ENCODE peak calls at places on chromosomes 16 and 17, in seven cellular contexts. J, S, A, D, K, Q and Y are unnamed samples.

GRCh38 chr17:77609553-77610517 is 348.7 kb upstream of the TNRC6C start:
- DNase-seq in J (no peak), S (no peak), A (no peak), D (peak), K (no peak), Q (no peak), Y (no peak)

GRCh38 chr17:66542183-66542966 is 240.0 kb downstream of the PRKCA start:
- DNase-seq in J (no peak), S (no peak), A (peak), D (no peak), K (no peak), Q (no peak), Y (peak)

GRCh38 chr16:50316102-50316847 is 49.9 kb downstream of the ADCY7 start:
- DNase-seq in J (no peak), S (no peak), A (no peak), D (no peak), K (no peak), Q (no peak), Y (no peak)

GRCh38 chr17:44919885-44920564 is 4.7 kb upstream of the GFAP start:
- DNase-seq in J (peak), S (peak), A (peak), D (peak), K (peak), Q (peak), Y (peak)

GRCh38 chr17:35896011-35896587 is 15.9 kb upstream of the CCL5 start:
- DNase-seq in J (no peak), S (no peak), A (peak), D (no peak), K (no peak), Q (no peak), Y (no peak)

GRCh38 chr17:81960130-81960958 is 643 bp downstream of the NOTUM start:
- DNase-seq in J (no peak), S (no peak), A (no peak), D (peak), K (peak), Q (no peak), Y (no peak)

GRCh38 chr17:43671075-43671692 is 9.5 kb upstream of the MEOX1 start:
- DNase-seq in J (no peak), S (no peak), A (no peak), D (no peak), K (no peak), Q (no peak), Y (no peak)

GRCh38 chr17:71883258-71883657 is 237.6 kb upstream of the SOX9 start:
- DNase-seq in J (no peak), S (no peak), A (no peak), D (no peak), K (no peak), Q (no peak), Y (no peak)

GRCh38 chr17:45112559-45113423 is 19.5 kb downstream of the PLCD3 start:
- DNase-seq in J (no peak), S (no peak), A (no peak), D (no peak), K (no peak), Q (no peak), Y (no peak)

GRCh38 chr17:70059076-70059475 is 15.9 kb upstream of the KCNJ16 start:
- DNase-seq in J (no peak), S (no peak), A (peak), D (no peak), K (no peak), Q (no peak), Y (no peak)

GRCh38 chr17:45873728-45874127 is 20.6 kb upstream of the MAPT start:
- DNase-seq in J (no peak), S (no peak), A (peak), D (no peak), K (peak), Q (no peak), Y (no peak)

GRCh38 chr16:48426244-48427135 is 41.3 kb upstream of the SIAH1 start:
- DNase-seq in J (no peak), S (no peak), A (no peak), D (no peak), K (no peak), Q (no peak), Y (peak)

GRCh38 chr17:10126554-10127493 is 71.6 kb downstream of the GAS7 start:
- DNase-seq in J (no peak), S (no peak), A (peak), D (no peak), K (peak), Q (peak), Y (peak)

GRCh38 chr17:33927732-33928133 is 327.4 kb upstream of the CCL2 start:
- DNase-seq in J (no peak), S (no peak), A (no peak), D (no peak), K (peak), Q (no peak), Y (peak)

GRCh38 chr17:31907342-31907975 is 6.0 kb upstream of the UTP6 start:
- DNase-seq in J (no peak), S (no peak), A (no peak), D (no peak), K (peak), Q (no peak), Y (peak)

GRCh38 chr16:57357330-57358151 is 1.0 kb upstream of the CCL22 start:
- DNase-seq in J (no peak), S (no peak), A (no peak), D (no peak), K (no peak), Q (no peak), Y (no peak)

GRCh38 chr16:78503501-78504110 is 404.2 kb downstream of the WWOX start:
- DNase-seq in J (no peak), S (peak), A (peak), D (no peak), K (peak), Q (peak), Y (peak)

GRCh38 chr17:16521070-16521727 is 29.2 kb upstream of the LRRC75A start:
- DNase-seq in J (peak), S (peak), A (peak), D (peak), K (peak), Q (peak), Y (peak)

GRCh38 chr16:68005786-68006286 is 6.6 kb upstream of the DPEP2 start:
- DNase-seq in J (no peak), S (no peak), A (no peak), D (no peak), K (peak), Q (peak), Y (no peak)

GRCh38 chr17:45147102-45147580 is 1.1 kb upstream of the HEXIM1 start:
- DNase-seq in J (no peak), S (peak), A (no peak), D (no peak), K (no peak), Q (peak), Y (peak)

GRCh38 chr17:48160177-48160967 is 52.8 kb downstream of the SNX11 start:
- DNase-seq in J (peak), S (no peak), A (no peak), D (peak), K (peak), Q (no peak), Y (no peak)

GRCh38 chr16:72836985-72837384 is 210.9 kb downstream of the ZFHX3 start:
- DNase-seq in J (no peak), S (no peak), A (no peak), D (peak), K (peak), Q (no peak), Y (no peak)

GRCh38 chr17:79261361-79262072 is 186.9 kb downstream of the ENGASE start:
- DNase-seq in J (no peak), S (no peak), A (no peak), D (no peak), K (no peak), Q (no peak), Y (no peak)

GRCh38 chr17:18258356-18259038 is at the start of gene FLII:
- DNase-seq in J (no peak), S (peak), A (peak), D (peak), K (peak), Q (peak), Y (peak)

GRCh38 chr17:77002103-77003045 is 134.2 kb downstream of the MGAT5B start:
- DNase-seq in J (peak), S (peak), A (peak), D (no peak), K (peak), Q (peak), Y (peak)

GRCh38 chr16:87043273-87044030 is 273.7 kb downstream of the C16orf95 start:
- DNase-seq in J (no peak), S (no peak), A (no peak), D (no peak), K (no peak), Q (no peak), Y (peak)

GRCh38 chr17:28471531-28472342 is 1.7 kb upstream of the SLC13A2 start:
- DNase-seq in J (no peak), S (no peak), A (no peak), D (no peak), K (peak), Q (peak), Y (no peak)

GRCh38 chr17:2700031-2700490 is 11.5 kb downstream of the CLUH start:
- DNase-seq in J (no peak), S (no peak), A (no peak), D (peak), K (no peak), Q (no peak), Y (no peak)

GRCh38 chr16:85465328-85466307 is 147.5 kb upstream of the GSE1 start:
- DNase-seq in J (no peak), S (no peak), A (no peak), D (no peak), K (no peak), Q (no peak), Y (peak)

GRCh38 chr17:47945529-47946508 is 4.4 kb downstream of the PNPO start:
- DNase-seq in J (no peak), S (no peak), A (no peak), D (no peak), K (no peak), Q (no peak), Y (no peak)

GRCh38 chr17:17815436-17816200 is 21.2 kb downstream of the SREBF1 start:
- DNase-seq in J (no peak), S (no peak), A (no peak), D (no peak), K (no peak), Q (no peak), Y (no peak)

GRCh38 chr17:70104688-70105087 is 29.7 kb downstream of the KCNJ16 start:
- DNase-seq in J (no peak), S (no peak), A (no peak), D (no peak), K (no peak), Q (no peak), Y (no peak)

GRCh38 chr17:17876959-17877547 is 40.3 kb upstream of the SREBF1 start:
- DNase-seq in J (no peak), S (no peak), A (peak), D (no peak), K (no peak), Q (no peak), Y (peak)

GRCh38 chr16:10333321-10334032 is 52.4 kb upstream of the ATF7IP2 start:
- DNase-seq in J (no peak), S (no peak), A (no peak), D (no peak), K (no peak), Q (no peak), Y (no peak)
- H4K8ac ChIP-seq in J (no peak), S (no peak), A (no peak), D (no peak), K (no peak), Q (no peak), Y (no peak)

DNA sequence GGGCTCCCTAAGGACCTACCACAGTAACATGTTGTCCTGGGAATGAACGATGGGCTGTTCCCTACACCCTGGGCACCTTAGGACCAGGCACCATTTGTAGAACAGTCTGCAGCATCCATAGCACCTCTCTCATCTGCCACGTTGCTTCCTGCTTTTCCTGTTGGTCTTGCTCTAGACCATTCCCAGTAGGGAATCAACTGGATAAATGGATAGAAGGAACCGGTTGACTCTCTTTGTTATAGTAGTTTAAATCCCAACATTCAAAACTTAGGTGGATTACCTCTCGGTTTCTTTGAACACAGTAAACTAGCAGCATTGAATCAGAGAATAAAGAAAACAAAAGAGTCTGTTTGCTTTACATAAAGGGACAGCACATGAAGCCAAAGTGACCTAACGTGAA is 159.1 kb downstream of the HS3ST3B1 start:
- DNase-seq in J (no peak), S (peak), A (no peak), D (no peak), K (no peak), Q (no peak), Y (no peak)
- H4K8ac ChIP-seq in J (no peak), S (no peak), A (no peak), D (no peak), K (no peak), Q (no peak), Y (no peak)

DNA sequence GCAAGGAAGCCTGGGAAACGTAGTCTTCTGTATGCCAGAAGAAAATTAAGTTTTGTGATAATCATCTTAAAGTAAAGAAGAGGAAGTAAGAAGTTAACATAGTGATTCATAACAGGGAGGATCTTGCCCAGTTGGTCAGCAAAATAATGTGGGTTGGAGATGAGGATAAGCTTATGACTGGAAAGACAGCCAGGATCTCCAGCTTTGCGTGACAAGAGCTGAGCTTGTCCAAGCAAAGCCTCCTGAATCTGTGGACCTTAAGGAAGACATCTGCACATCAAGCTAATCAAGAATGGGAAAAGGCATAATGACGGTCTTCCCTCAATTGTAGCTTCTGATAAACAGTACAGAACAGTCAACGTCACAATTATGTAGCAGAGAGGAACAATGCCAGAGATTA is 744.7 kb upstream of the GOT2 start:
- DNase-seq in J (no peak), S (no peak), A (no peak), D (no peak), K (no peak), Q (no peak), Y (peak)
- H4K8ac ChIP-seq in J (no peak), S (no peak), A (no peak), D (no peak), K (no peak), Q (no peak), Y (no peak)

DNA sequence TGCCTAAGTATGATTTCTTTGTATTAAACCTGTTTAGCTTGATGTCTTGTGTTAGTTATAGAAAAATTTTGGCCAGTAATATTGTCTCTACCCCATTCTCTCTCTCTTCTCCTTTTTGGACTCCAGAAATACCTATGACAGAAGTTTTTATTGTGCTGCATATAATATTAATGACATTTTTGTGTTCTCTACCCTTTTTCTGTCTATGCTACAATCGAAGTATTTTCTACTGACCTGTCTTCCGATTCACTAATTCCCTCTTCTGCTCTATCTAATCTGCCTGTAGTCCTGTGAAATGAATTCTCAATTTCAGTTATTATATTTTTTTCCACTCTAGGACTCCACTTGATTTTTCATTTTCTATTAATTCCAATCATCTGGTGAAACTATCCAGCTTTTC is 26.0 kb upstream of the TMEM92 start:
- DNase-seq in J (no peak), S (no peak), A (no peak), D (no peak), K (no peak), Q (no peak), Y (no peak)
- H4K8ac ChIP-seq in J (no peak), S (no peak), A (no peak), D (no peak), K (no peak), Q (no peak), Y (no peak)

DNA sequence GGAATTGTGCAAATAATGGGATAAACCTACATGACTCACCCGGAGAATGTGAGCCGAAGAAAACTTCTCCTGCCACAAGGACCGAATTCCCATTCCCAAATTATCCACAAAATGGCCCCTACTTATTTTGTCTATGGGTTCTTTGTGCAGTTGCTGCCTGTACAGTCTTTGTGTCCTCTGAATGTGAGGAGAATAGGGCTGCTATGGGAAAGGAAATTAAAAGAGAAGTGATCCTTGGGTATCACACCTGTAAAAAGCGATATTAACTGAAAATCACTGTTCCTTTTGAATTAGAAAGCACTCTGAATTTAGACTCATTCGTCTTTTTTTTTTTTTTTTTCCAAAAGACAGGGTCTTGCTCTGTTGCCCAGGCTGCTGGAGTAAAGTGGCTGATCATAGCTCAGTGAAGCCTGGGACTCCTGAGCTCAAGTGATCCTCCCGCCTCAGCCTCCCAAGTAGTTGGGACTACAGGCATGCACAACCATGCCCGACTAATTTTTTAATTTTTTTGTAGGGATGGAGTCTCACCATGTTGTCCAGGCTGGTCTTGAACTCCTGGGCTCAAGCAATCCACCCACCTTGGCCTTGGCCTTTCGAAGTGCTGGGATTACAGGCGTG is 45.4 kb downstream of the CHD9 start:
- DNase-seq in J (no peak), S (no peak), A (no peak), D (no peak), K (no peak), Q (no peak), Y (no peak)
- H4K8ac ChIP-seq in J (peak), S (no peak), A (no peak), D (no peak), K (no peak), Q (no peak), Y (peak)

DNA sequence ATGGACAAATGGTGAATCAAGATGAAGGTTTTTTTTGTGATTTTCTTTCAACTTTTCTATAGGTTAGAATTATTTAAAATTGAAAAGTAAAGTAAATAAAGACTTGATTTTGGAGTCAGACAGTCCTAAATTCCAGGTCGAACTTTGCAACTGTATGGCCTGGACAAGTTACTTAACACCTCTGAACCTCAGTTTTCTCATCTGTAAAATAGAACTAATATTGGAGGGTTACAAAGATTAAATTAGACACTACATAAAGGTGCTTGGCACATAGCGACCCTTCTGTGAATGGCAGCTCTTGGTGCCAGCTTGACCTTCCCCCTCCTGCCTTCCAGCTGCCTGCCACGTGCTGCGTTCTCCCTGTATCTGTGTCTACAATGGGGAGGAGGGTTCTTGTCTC is 3.0 kb downstream of the RSAD1 start:
- DNase-seq in J (no peak), S (no peak), A (no peak), D (no peak), K (no peak), Q (no peak), Y (no peak)
- H4K8ac ChIP-seq in J (no peak), S (no peak), A (no peak), D (no peak), K (no peak), Q (no peak), Y (no peak)

GRCh38 chr17:42184717-42185496 is at the start of gene HCRT:
- DNase-seq in J (no peak), S (peak), A (no peak), D (no peak), K (no peak), Q (no peak), Y (no peak)

GRCh38 chr17:42182927-42183734 is 2.1 kb downstream of the HCRT start:
- DNase-seq in J (no peak), S (no peak), A (peak), D (no peak), K (peak), Q (no peak), Y (peak)

GRCh38 chr17:42181851-42182207 is 887 bp upstream of the KCNH4 start:
- DNase-seq in J (no peak), S (no peak), A (no peak), D (no peak), K (no peak), Q (no peak), Y (no peak)

GRCh38 chr17:42185497-42185860 is 227 bp upstream of the HCRT start:
- DNase-seq in J (no peak), S (peak), A (no peak), D (no peak), K (no peak), Q (no peak), Y (no peak)

DNA sequence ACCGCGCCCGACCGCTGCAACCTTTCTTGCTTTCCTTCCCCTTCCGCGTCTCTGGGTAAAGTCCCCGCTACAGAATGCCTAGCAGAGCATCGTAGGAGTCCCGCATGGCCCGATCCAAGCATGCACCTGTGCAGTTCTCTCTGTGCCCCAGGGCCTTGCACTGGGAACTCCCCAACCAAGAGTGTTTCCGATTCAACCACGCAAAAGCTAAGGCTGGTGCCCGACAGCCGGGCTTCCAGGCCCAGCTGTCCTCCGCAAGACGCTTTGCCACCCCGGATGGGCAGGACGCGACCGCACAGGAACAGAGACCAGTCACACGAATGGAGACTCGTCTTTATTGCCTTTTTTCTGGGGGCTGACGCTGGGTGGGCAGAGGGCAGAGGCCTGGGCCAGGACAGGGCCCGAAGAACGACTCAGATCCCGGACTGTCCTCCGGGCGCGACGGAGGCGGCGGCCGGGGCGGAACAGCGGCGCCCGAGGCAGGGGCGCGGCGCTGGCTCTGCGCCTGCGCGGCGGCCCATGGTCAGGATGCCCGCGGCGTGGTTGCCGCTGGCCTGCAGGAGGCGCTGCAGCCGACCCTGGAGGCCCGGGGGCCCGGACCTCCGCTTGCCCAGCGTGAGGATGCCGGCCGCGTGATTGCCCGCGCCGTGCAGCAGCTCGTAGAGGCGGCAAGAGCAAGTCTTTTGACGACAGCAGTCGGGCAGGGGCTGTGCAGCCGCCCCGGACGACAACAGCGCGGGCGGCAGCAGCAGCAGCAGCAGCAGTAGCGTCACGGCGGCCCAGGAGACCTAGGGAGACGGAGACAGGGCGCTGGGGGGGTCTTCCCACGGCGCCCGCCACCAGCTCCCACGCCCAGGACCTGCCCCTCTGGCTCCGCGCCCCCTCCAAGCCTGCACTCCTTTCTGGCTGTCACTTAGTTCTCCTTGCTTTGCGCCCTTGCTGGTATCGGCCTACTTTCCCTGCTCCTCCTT is 1.2 kb downstream of the HCRT start:
- DNase-seq in J (no peak), S (peak), A (peak), D (peak), K (peak), Q (peak), Y (peak)
- H4K8ac ChIP-seq in J (peak), S (no peak), A (peak), D (no peak), K (no peak), Q (no peak), Y (peak)

GRCh38 chr17:40187238-40187637 is 10.0 kb downstream of the RAPGEFL1 start:
- DNase-seq in J (no peak), S (no peak), A (no peak), D (no peak), K (no peak), Q (no peak), Y (no peak)
- H4K8ac ChIP-seq in J (no peak), S (no peak), A (no peak), D (no peak), K (no peak), Q (no peak), Y (no peak)